ENCODE peak calls at places on chromosomes 7 and 10, in five cellular contexts. X, Z, O, C and I are unnamed samples.
A peak's percentile ranks its signal among the peaks of the same experiment; 100 is the strongest.

GRCh38 chr7:43465581-43466554 is 117.0 kb upstream of the STK17A start:
- DNase-seq in Z (peak; percentile 59), X (no peak), O (no peak), C (no peak), I (no peak)

GRCh38 chr7:122072272-122072671 is 71.8 kb downstream of the AASS start:
- DNase-seq in X (no peak), Z (no peak), O (no peak), C (no peak), I (no peak)

GRCh38 chr10:78931333-78932083 is 137.3 kb upstream of the ZMIZ1 start:
- DNase-seq in X (no peak), Z (peak; percentile 26), C (peak; percentile 76), O (no peak), I (no peak)

GRCh38 chr7:47799529-47799928 is 148.7 kb downstream of the PKD1L1 start:
- DNase-seq in X (no peak), Z (no peak), O (no peak), C (no peak), I (no peak)

GRCh38 chr7:140745654-140746053 is 49.1 kb downstream of the NDUFB2 start:
- DNase-seq in Z (no peak), C (no peak), X (no peak), O (no peak), I (no peak)

GRCh38 chr7:74657692-74658170 is at the start of gene GTF2I:
- DNase-seq in O (no peak), C (no peak), X (no peak), Z (no peak), I (no peak)

GRCh38 chr7:56019501-56019900 is 31.7 kb downstream of the PSPH start:
- DNase-seq in Z (no peak), C (no peak), O (no peak), X (no peak), I (no peak)

GRCh38 chr10:69418052-69418752 is 1.5 kb upstream of the TACR2 start:
- DNase-seq in C (no peak), O (no peak), Z (no peak), X (no peak), I (no peak)

GRCh38 chr10:99689461-99689860 is 30.2 kb downstream of the ENTPD7 start:
- DNase-seq in Z (peak; percentile 86), X (no peak), O (no peak), C (no peak), I (no peak)

GRCh38 chr7:84142726-84143125 is 51.9 kb downstream of the SEMA3A start:
- DNase-seq in X (no peak), C (no peak), O (no peak), Z (no peak), I (no peak)

GRCh38 chr7:83517026-83517700 is 131.8 kb downstream of the SEMA3E start:
- DNase-seq in C (no peak), Z (no peak), O (no peak), X (no peak), I (no peak)

GRCh38 chr7:30933124-30933893 is 21.7 kb downstream of the AQP1 start:
- DNase-seq in C (peak; percentile 61), X (no peak), Z (no peak), O (no peak), I (no peak)